ENCODE peak calls at places on chromosome 14, in five cellular contexts. One of them, this sample, is unnamed.
A peak's percentile ranks its signal among the peaks of the same experiment; 100 is the strongest.

GRCh38 chr14:32083789-32084188 is 6.7 kb downstream of the ARHGAP5 start:
- DNase-seq in astrocyte: no peak
- DNase-seq in IMR-90: no peak
- DNase-seq in endodermal cell: no peak
- DNase-seq in prostate gland: no peak
- DNase-seq in this sample: no peak

GRCh38 chr14:100382106-100382455 is 58.9 kb downstream of the SLC25A47 start:
- DNase-seq in IMR-90: no peak
- DNase-seq in astrocyte: no peak
- DNase-seq in prostate gland: no peak
- DNase-seq in endodermal cell: peak; percentile 43
- DNase-seq in this sample: no peak

GRCh38 chr14:93269341-93270068 is 62.4 kb downstream of the UBR7 start:
- DNase-seq in endodermal cell: no peak
- DNase-seq in prostate gland: no peak
- DNase-seq in IMR-90: peak; percentile 90
- DNase-seq in astrocyte: peak; percentile 73
- DNase-seq in this sample: no peak

GRCh38 chr14:85252011-85252410 is 277.9 kb upstream of the FLRT2 start:
- DNase-seq in IMR-90: peak; percentile 65
- DNase-seq in prostate gland: no peak
- DNase-seq in endodermal cell: no peak
- DNase-seq in astrocyte: peak; percentile 60
- DNase-seq in this sample: no peak

GRCh38 chr14:100445436-100446088 is 122.4 kb downstream of the SLC25A47 start:
- DNase-seq in IMR-90: no peak
- DNase-seq in endodermal cell: peak; percentile 41
- DNase-seq in prostate gland: no peak
- DNase-seq in astrocyte: no peak
- DNase-seq in this sample: no peak

GRCh38 chr14:74867673-74868072 is 8.3 kb downstream of the PROX2 start:
- DNase-seq in astrocyte: peak; percentile 51
- DNase-seq in endodermal cell: no peak
- DNase-seq in IMR-90: peak; percentile 28
- DNase-seq in prostate gland: no peak
- DNase-seq in this sample: no peak

GRCh38 chr14:87869619-87870583 is 123.1 kb downstream of the GALC start:
- DNase-seq in astrocyte: peak; percentile 92
- DNase-seq in endodermal cell: peak; percentile 50
- DNase-seq in IMR-90: peak; percentile 36
- DNase-seq in prostate gland: no peak
- DNase-seq in this sample: no peak

GRCh38 chr14:97218336-97218712 is 421.1 kb downstream of the VRK1 start:
- DNase-seq in endodermal cell: peak; percentile 76
- DNase-seq in IMR-90: no peak
- DNase-seq in prostate gland: no peak
- DNase-seq in astrocyte: no peak
- DNase-seq in this sample: no peak

GRCh38 chr14:77892890-77893484 is 93.1 kb downstream of the ADCK1 start:
- DNase-seq in IMR-90: no peak
- DNase-seq in astrocyte: no peak
- DNase-seq in endodermal cell: no peak
- DNase-seq in prostate gland: no peak
- DNase-seq in this sample: no peak

GRCh38 chr14:57480044-57480443 is 13.6 kb downstream of the CCDC198 start:
- DNase-seq in endodermal cell: no peak
- DNase-seq in IMR-90: no peak
- DNase-seq in astrocyte: peak; percentile 66
- DNase-seq in prostate gland: no peak
- DNase-seq in this sample: no peak

GRCh38 chr14:61478971-61479473 is 157.6 kb downstream of the PRKCH start:
- DNase-seq in endodermal cell: no peak
- DNase-seq in IMR-90: no peak
- DNase-seq in astrocyte: no peak
- DNase-seq in prostate gland: no peak
- DNase-seq in this sample: no peak

GRCh38 chr14:61475316-61475715 is 153.9 kb downstream of the PRKCH start:
- DNase-seq in IMR-90: peak; percentile 84
- DNase-seq in prostate gland: no peak
- DNase-seq in astrocyte: peak; percentile 50
- DNase-seq in endodermal cell: no peak
- DNase-seq in this sample: peak; percentile 33

GRCh38 chr14:61477845-61478438 is 156.6 kb downstream of the PRKCH start:
- DNase-seq in prostate gland: no peak
- DNase-seq in endodermal cell: no peak
- DNase-seq in astrocyte: no peak
- DNase-seq in IMR-90: peak; percentile 60
- DNase-seq in this sample: peak; percentile 92

GRCh38 chr14:61476105-61476736 is 154.8 kb downstream of the PRKCH start:
- DNase-seq in IMR-90: no peak
- DNase-seq in endodermal cell: no peak
- DNase-seq in prostate gland: no peak
- DNase-seq in astrocyte: no peak
- DNase-seq in this sample: no peak

DNA sequence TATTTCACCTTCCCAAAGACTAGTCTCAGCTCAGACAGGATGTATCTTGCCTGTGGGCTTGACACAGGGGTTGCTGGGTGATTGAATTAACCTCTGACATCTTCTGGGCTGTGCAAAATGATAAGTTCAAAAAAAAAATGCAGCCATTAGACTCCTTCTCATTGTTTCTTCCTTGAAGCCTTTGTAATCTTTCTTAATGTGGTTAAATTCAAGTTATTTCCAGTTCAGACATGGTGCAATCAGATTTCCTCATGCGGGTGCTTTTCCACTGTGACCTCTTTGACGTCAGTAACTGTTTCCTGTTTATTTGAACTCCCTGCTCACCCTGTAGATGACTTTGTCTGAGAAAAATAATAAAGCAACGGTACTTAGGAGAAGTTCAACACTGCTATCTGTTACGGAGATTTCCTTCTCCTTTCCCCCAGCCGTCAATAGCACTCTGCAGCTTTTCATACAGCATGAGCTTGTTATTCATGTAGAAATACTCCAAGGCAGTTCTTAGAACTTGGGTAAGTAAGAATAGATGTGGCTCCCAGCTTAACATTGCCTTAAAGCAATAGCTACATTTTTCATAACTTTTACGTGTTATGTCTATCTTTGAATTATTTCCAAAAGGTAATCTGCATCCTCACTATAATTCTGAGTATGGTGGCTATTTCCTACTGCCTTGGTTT is 155.5 kb downstream of the PRKCH start:
- DNase-seq in astrocyte: peak; percentile 95
- DNase-seq in endodermal cell: no peak
- DNase-seq in prostate gland: no peak
- DNase-seq in IMR-90: peak; percentile 99
- DNase-seq in this sample: peak; percentile 68
- H3K4me1 ChIP-seq in astrocyte: peaks cover 46% of the 10 kb centered on the region
- H3K4me1 ChIP-seq in endodermal cell: no peaks in the 10 kb centered on the region
- H3K4me1 ChIP-seq in prostate gland: no peaks in the 10 kb centered on the region
- H3K4me1 ChIP-seq in IMR-90: peaks cover 38% of the 10 kb centered on the region
- H3K4me1 ChIP-seq in this sample: peaks cover 32% of the 10 kb centered on the region

GRCh38 chr14:61994589-61994988 is 232.4 kb downstream of the SNAPC1 start:
- DNase-seq in IMR-90: no peak
- DNase-seq in endodermal cell: no peak
- DNase-seq in astrocyte: no peak
- DNase-seq in prostate gland: no peak
- DNase-seq in this sample: no peak
- H3K9me3 ChIP-seq in IMR-90: no peaks in the 10 kb centered on the region
- H3K9me3 ChIP-seq in endodermal cell: no peaks in the 10 kb centered on the region
- H3K9me3 ChIP-seq in astrocyte: no peaks in the 10 kb centered on the region
- H3K9me3 ChIP-seq in prostate gland: no peaks in the 10 kb centered on the region
- H3K9me3 ChIP-seq in this sample: no peaks in the 10 kb centered on the region

GRCh38 chr14:22822017-22822618 is 6.9 kb upstream of the SLC7A7 start:
- DNase-seq in prostate gland: no peak
- DNase-seq in IMR-90: no peak
- DNase-seq in endodermal cell: peak; percentile 92
- DNase-seq in astrocyte: no peak
- DNase-seq in this sample: no peak
- H3K4me3 ChIP-seq in prostate gland: peak overlapping the region; percentile 21
- H3K4me3 ChIP-seq in IMR-90: no peak overlapping the region
- H3K4me3 ChIP-seq in endodermal cell: peak overlapping the region; percentile 73
- H3K4me3 ChIP-seq in astrocyte: peak overlapping the region; percentile 20
- H3K4me3 ChIP-seq in this sample: peak overlapping the region; percentile 35

GRCh38 chr14:105021656-105022275 is 883 bp upstream of the CDCA4 start:
- DNase-seq in endodermal cell: peak; percentile 85
- DNase-seq in astrocyte: no peak
- DNase-seq in IMR-90: peak; percentile 44
- DNase-seq in prostate gland: no peak
- DNase-seq in this sample: peak; percentile 43

GRCh38 chr14:105023144-105023543 is 2.3 kb upstream of the CDCA4 start:
- DNase-seq in prostate gland: no peak
- DNase-seq in astrocyte: no peak
- DNase-seq in IMR-90: no peak
- DNase-seq in endodermal cell: no peak
- DNase-seq in this sample: no peak

GRCh38 chr14:105019861-105020814 is 745 bp downstream of the CDCA4 start:
- DNase-seq in prostate gland: no peak
- DNase-seq in astrocyte: no peak
- DNase-seq in IMR-90: peak; percentile 49
- DNase-seq in endodermal cell: peak; percentile 72
- DNase-seq in this sample: peak; percentile 65

GRCh38 chr14:105022276-105022670 is 1.4 kb upstream of the CDCA4 start:
- DNase-seq in endodermal cell: no peak
- DNase-seq in astrocyte: no peak
- DNase-seq in IMR-90: no peak
- DNase-seq in prostate gland: no peak
- DNase-seq in this sample: no peak

GRCh38 chr14:105020815-105021655 is at the start of gene CDCA4:
- DNase-seq in endodermal cell: peak; percentile 99
- DNase-seq in prostate gland: peak; percentile 97
- DNase-seq in IMR-90: peak; percentile 93
- DNase-seq in astrocyte: peak; percentile 76
- DNase-seq in this sample: peak; percentile 98
- H3K4me1 ChIP-seq in endodermal cell: peaks cover 5% of the 10 kb centered on the region
- H3K4me1 ChIP-seq in prostate gland: peaks cover 3% of the 10 kb centered on the region
- H3K4me1 ChIP-seq in IMR-90: peaks cover 15% of the 10 kb centered on the region
- H3K4me1 ChIP-seq in astrocyte: peaks cover 57% of the 10 kb centered on the region
- H3K4me1 ChIP-seq in this sample: no peaks in the 10 kb centered on the region

GRCh38 chr14:105849933-105850626 is 323.7 kb downstream of the TMEM121 start:
- DNase-seq in IMR-90: no peak
- DNase-seq in endodermal cell: peak; percentile 15
- DNase-seq in prostate gland: no peak
- DNase-seq in astrocyte: no peak
- DNase-seq in this sample: no peak
- H3K9me3 ChIP-seq in IMR-90: peaks cover 66% of the 10 kb centered on the region
- H3K9me3 ChIP-seq in endodermal cell: peaks cover 28% of the 10 kb centered on the region
- H3K9me3 ChIP-seq in prostate gland: no peaks in the 10 kb centered on the region
- H3K9me3 ChIP-seq in astrocyte: peaks cover 21% of the 10 kb centered on the region
- H3K9me3 ChIP-seq in this sample: no peaks in the 10 kb centered on the region

DNA sequence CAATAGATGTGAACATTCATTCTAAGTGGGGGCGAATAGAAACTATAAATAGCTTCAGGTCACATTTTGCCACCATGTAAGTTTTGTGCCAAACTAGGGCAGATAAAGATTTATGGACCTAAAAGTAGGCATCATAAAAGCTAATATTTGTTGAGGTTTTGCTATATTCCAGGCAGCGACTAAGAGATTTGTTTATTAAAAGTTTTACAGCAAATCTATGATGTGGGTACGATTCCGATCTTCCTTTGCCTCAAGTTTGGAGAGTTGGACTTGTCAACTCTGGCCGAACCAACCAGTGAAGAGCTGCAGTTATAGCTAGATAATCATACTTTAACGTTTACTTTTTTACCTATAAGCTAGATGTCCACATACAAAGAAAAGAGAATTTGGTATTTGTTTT is 1.6 kb downstream of the MAPK1IP1L start:
- DNase-seq in IMR-90: no peak
- DNase-seq in astrocyte: no peak
- DNase-seq in prostate gland: no peak
- DNase-seq in endodermal cell: no peak
- DNase-seq in this sample: no peak
- H3K4me3 ChIP-seq in IMR-90: peak overlapping the region; percentile 79
- H3K4me3 ChIP-seq in astrocyte: peak overlapping the region; percentile 81
- H3K4me3 ChIP-seq in prostate gland: no peak overlapping the region
- H3K4me3 ChIP-seq in endodermal cell: peak overlapping the region; percentile 89
- H3K4me3 ChIP-seq in this sample: no peak overlapping the region

GRCh38 chr14:104684449-104684821 is 5.0 kb upstream of the INF2 start:
- DNase-seq in prostate gland: no peak
- DNase-seq in IMR-90: no peak
- DNase-seq in astrocyte: no peak
- DNase-seq in endodermal cell: no peak
- DNase-seq in this sample: no peak
- H3K4me1 ChIP-seq in prostate gland: peaks cover 27% of the 10 kb centered on the region
- H3K4me1 ChIP-seq in IMR-90: peaks cover 41% of the 10 kb centered on the region
- H3K4me1 ChIP-seq in astrocyte: peaks cover 56% of the 10 kb centered on the region
- H3K4me1 ChIP-seq in endodermal cell: peaks cover 17% of the 10 kb centered on the region
- H3K4me1 ChIP-seq in this sample: peaks cover 26% of the 10 kb centered on the region

GRCh38 chr14:106058342-106058741 is 532.0 kb downstream of the TMEM121 start:
- DNase-seq in prostate gland: no peak
- DNase-seq in astrocyte: no peak
- DNase-seq in endodermal cell: no peak
- DNase-seq in IMR-90: no peak
- DNase-seq in this sample: no peak
- H3K9me3 ChIP-seq in prostate gland: no peaks in the 10 kb centered on the region
- H3K9me3 ChIP-seq in astrocyte: no peaks in the 10 kb centered on the region
- H3K9me3 ChIP-seq in endodermal cell: peaks cover 79% of the 10 kb centered on the region
- H3K9me3 ChIP-seq in IMR-90: peaks cover 15% of the 10 kb centered on the region
- H3K9me3 ChIP-seq in this sample: no peaks in the 10 kb centered on the region

DNA sequence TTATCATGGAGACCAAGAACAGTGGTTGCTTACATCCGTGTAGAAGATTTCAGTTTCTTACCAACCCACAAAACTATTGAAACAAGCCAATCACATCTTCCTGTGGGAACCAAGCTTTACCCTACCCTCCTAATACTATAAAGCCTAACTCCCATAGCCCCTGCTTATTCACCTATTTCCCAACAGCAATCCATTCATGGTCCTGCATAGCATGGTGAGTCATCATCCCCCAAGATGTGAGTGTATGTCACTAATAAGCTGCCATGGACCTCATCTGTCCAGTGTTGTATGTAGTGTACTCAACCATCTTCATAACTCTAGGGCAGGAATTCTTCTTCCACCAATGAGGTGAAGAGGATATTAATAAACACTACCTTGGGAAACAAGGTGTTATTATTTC is 1620.4 kb upstream of the FLRT2 start:
- DNase-seq in prostate gland: no peak
- DNase-seq in astrocyte: no peak
- DNase-seq in IMR-90: peak; percentile 45
- DNase-seq in endodermal cell: no peak
- DNase-seq in this sample: no peak
- H3K4me3 ChIP-seq in prostate gland: no peak overlapping the region
- H3K4me3 ChIP-seq in astrocyte: no peak overlapping the region
- H3K4me3 ChIP-seq in IMR-90: no peak overlapping the region
- H3K4me3 ChIP-seq in endodermal cell: no peak overlapping the region
- H3K4me3 ChIP-seq in this sample: no peak overlapping the region

GRCh38 chr14:64722842-64723447 is 18.7 kb downstream of the PLEKHG3 start:
- DNase-seq in astrocyte: no peak
- DNase-seq in IMR-90: no peak
- DNase-seq in endodermal cell: no peak
- DNase-seq in prostate gland: no peak
- DNase-seq in this sample: peak; percentile 16

GRCh38 chr14:64725360-64725815 is 21.2 kb downstream of the PLEKHG3 start:
- DNase-seq in IMR-90: no peak
- DNase-seq in astrocyte: no peak
- DNase-seq in endodermal cell: no peak
- DNase-seq in prostate gland: no peak
- DNase-seq in this sample: no peak

GRCh38 chr14:64721899-64722298 is 17.7 kb downstream of the PLEKHG3 start:
- DNase-seq in IMR-90: no peak
- DNase-seq in astrocyte: no peak
- DNase-seq in prostate gland: no peak
- DNase-seq in endodermal cell: no peak
- DNase-seq in this sample: no peak

GRCh38 chr14:64724578-64724930 is 20.3 kb downstream of the PLEKHG3 start:
- DNase-seq in IMR-90: no peak
- DNase-seq in endodermal cell: no peak
- DNase-seq in prostate gland: no peak
- DNase-seq in astrocyte: no peak
- DNase-seq in this sample: peak; percentile 5

GRCh38 chr14:64723691-64724577 is 19.7 kb downstream of the PLEKHG3 start:
- DNase-seq in prostate gland: no peak
- DNase-seq in endodermal cell: no peak
- DNase-seq in astrocyte: no peak
- DNase-seq in IMR-90: no peak
- DNase-seq in this sample: peak; percentile 4
- H3K4me1 ChIP-seq in prostate gland: peaks cover 6% of the 10 kb centered on the region
- H3K4me1 ChIP-seq in endodermal cell: peaks cover 34% of the 10 kb centered on the region
- H3K4me1 ChIP-seq in astrocyte: peaks cover 59% of the 10 kb centered on the region
- H3K4me1 ChIP-seq in IMR-90: peaks cover 13% of the 10 kb centered on the region
- H3K4me1 ChIP-seq in this sample: peaks cover 35% of the 10 kb centered on the region